ENCODE peak calls at places on chromosomes 2 and 18, in five cellular contexts. Q is HepG2, M is upper lobe of left lung, I is right cardiac atrium, T is HCT116. X is an unnamed sample. For H3K9me3, the result is how much of the 10 kb centered on the place peaks cover.

GRCh38 chr2:168457177-168457905 is 1.3 kb downstream of the CERS6 start:
- ATAC-seq in Q (no peak), M (no peak), I (no peak), T (no peak), X (no peak)

GRCh38 chr2:65292461-65293127 is 65.0 kb downstream of the ACTR2 start:
- ATAC-seq in Q (no peak), M (peak), I (peak), T (no peak), X (no peak)

GRCh38 chr2:181952413-181953226 is 33.0 kb upstream of the PPP1R1C start:
- ATAC-seq in Q (peak), M (no peak), I (no peak), T (no peak), X (no peak)

GRCh38 chr2:180359522-180360282 is 352.6 kb upstream of the CWC22 start:
- ATAC-seq in Q (no peak), M (no peak), I (no peak), T (peak), X (no peak)

GRCh38 chr18:46275370-46275769 is 171.2 kb downstream of the HAUS1 start:
- ATAC-seq in Q (no peak), M (no peak), I (no peak), T (no peak), X (no peak)

GRCh38 chr2:109256111-109256510 is 127.1 kb downstream of the SH3RF3 start:
- ATAC-seq in Q (no peak), M (no peak), I (no peak), T (no peak), X (no peak)

GRCh38 chr2:241514545-241514944 is 6.2 kb upstream of the STK25 start:
- ATAC-seq in Q (peak), M (no peak), I (no peak), T (no peak), X (no peak)

GRCh38 chr2:70596739-70597138 is 43.1 kb upstream of the TGFA start:
- ATAC-seq in Q (no peak), M (no peak), I (peak), T (peak), X (no peak)

GRCh38 chr18:48405108-48405507 is 4.1 kb downstream of the ZBTB7C start:
- ATAC-seq in Q (no peak), M (no peak), I (no peak), T (no peak), X (no peak)

GRCh38 chr2:198499539-198499938 is 695.1 kb downstream of the PLCL1 start:
- ATAC-seq in Q (no peak), M (peak), I (peak), T (no peak), X (no peak)

GRCh38 chr2:206558492-206558891 is 83.8 kb upstream of the FAM237A start:
- ATAC-seq in Q (no peak), M (no peak), I (no peak), T (no peak), X (no peak)

GRCh38 chr2:3142961-3143571 is 234.6 kb downstream of the EIPR1 start:
- ATAC-seq in Q (no peak), M (peak), I (peak), T (no peak), X (no peak)

GRCh38 chr18:50334546-50335152 is 40.2 kb upstream of the SKA1 start:
- ATAC-seq in Q (no peak), M (no peak), I (no peak), T (no peak), X (no peak)

GRCh38 chr2:65153515-65153914 is 23.6 kb upstream of the RAB1A start:
- ATAC-seq in Q (peak), M (no peak), I (no peak), T (no peak), X (no peak)

GRCh38 chr18:30855762-30856161 is 186.8 kb downstream of the DSC3 start:
- ATAC-seq in Q (no peak), M (no peak), I (no peak), T (no peak), X (no peak)

GRCh38 chr2:130918421-130918820 is 81.7 kb downstream of the ARHGEF4 start:
- ATAC-seq in Q (no peak), M (no peak), I (no peak), T (no peak), X (no peak)

GRCh38 chr2:128039535-128039934 is 11.7 kb upstream of the SAP130 start:
- ATAC-seq in Q (peak), M (no peak), I (no peak), T (no peak), X (no peak)

GRCh38 chr2:191065785-191066184 is 51.8 kb upstream of the STAT1 start:
- ATAC-seq in Q (no peak), M (peak), I (no peak), T (no peak), X (peak)

GRCh38 chr2:150977296-150977695 is 284.4 kb downstream of the RBM43 start:
- ATAC-seq in Q (no peak), M (peak), I (no peak), T (no peak), X (no peak)

GRCh38 chr18:68666316-68666715 is 48.6 kb downstream of the TMX3 start:
- ATAC-seq in Q (no peak), M (no peak), I (peak), T (no peak), X (no peak)

GRCh38 chr2:116953-117352 is 70.6 kb upstream of the FAM110C start:
- ATAC-seq in Q (no peak), M (no peak), I (no peak), T (no peak), X (no peak)

GRCh38 chr18:13496691-13497281 is 229.6 kb downstream of the FAM210A start:
- ATAC-seq in Q (no peak), M (no peak), I (no peak), T (no peak), X (no peak)

GRCh38 chr2:9641641-9642040 is 10.8 kb upstream of the YWHAQ start:
- ATAC-seq in Q (no peak), M (no peak), I (no peak), T (no peak), X (no peak)

GRCh38 chr2:8692783-8693768 is 11.2 kb downstream of the ID2 start:
- ATAC-seq in Q (peak), M (peak), I (peak), T (peak), X (peak)

GRCh38 chr2:83536489-83537020 is 922.5 kb downstream of the SUCLG1 start:
- ATAC-seq in Q (no peak), M (no peak), I (no peak), T (no peak), X (no peak)

GRCh38 chr2:55000335-55000734 is 49.9 kb downstream of the RTN4 start:
- ATAC-seq in Q (no peak), M (no peak), I (no peak), T (no peak), X (no peak)

GRCh38 chr2:32496657-32497056 is 131.2 kb upstream of the TTC27 start:
- ATAC-seq in Q (no peak), M (peak), I (no peak), T (no peak), X (no peak)

GRCh38 chr2:64487256-64488049 is 33.5 kb downstream of the LGALSL start:
- ATAC-seq in Q (peak), M (no peak), I (peak), T (peak), X (no peak)

GRCh38 chr2:234293973-234294372 is 202.9 kb downstream of the ARL4C start:
- ATAC-seq in Q (peak), M (no peak), I (no peak), T (peak), X (no peak)

GRCh38 chr2:143254108-143254507 is 124.9 kb downstream of the ARHGAP15 start:
- ATAC-seq in Q (no peak), M (no peak), I (no peak), T (no peak), X (no peak)

GRCh38 chr2:220899492-220899891 is 672.6 kb downstream of the EPHA4 start:
- ATAC-seq in Q (no peak), M (no peak), I (no peak), T (no peak), X (no peak)

GRCh38 chr18:58896268-58896667 is 31.6 kb downstream of the ZNF532 start:
- ATAC-seq in Q (no peak), M (peak), I (no peak), T (no peak), X (no peak)

GRCh38 chr2:72983500-72984039 is 66.3 kb downstream of the EMX1 start:
- ATAC-seq in Q (peak), M (no peak), I (peak), T (no peak), X (no peak)

GRCh38 chr2:105609756-105610397 is 134.8 kb upstream of the NCK2 start:
- ATAC-seq in Q (peak), M (no peak), I (no peak), T (no peak), X (no peak)

GRCh38 chr2:203891474-203891873 is 23.9 kb downstream of the CTLA4 start:
- ATAC-seq in Q (no peak), M (peak), I (peak), T (no peak), X (no peak)

GRCh38 chr2:71634571-71634970 is 181.2 kb downstream of the DYSF start:
- ATAC-seq in Q (no peak), M (no peak), I (no peak), T (no peak), X (no peak)

GRCh38 chr2:85342156-85342555 is 12.2 kb downstream of the RETSAT start:
- ATAC-seq in Q (no peak), M (no peak), I (no peak), T (peak), X (no peak)

GRCh38 chr2:229443141-229443540 is 172.1 kb upstream of the PID1 start:
- ATAC-seq in Q (no peak), M (no peak), I (no peak), T (no peak), X (no peak)

DNA sequence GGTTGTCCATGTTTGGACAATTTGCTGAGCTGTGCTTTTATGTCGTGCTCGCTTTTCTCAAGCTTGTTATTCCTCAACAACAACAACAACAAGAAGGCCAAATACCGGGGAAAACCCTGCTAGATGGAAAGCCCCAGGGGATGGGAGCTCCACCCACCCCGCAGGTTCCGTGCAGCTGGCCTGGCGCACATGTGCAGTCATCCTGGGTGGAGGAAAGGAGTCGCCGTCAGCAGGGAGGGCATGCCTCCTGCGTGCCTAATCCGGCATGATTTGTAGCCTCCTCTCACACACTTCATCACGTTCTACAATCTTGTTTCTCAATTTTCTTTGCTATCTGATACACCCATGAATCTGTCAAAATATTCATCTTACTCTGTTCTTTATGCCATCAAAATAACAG is 87.4 kb upstream of the SALL3 start:
- ATAC-seq in Q (no peak), M (no peak), I (no peak), T (no peak), X (no peak)
- H3K9me3 ChIP-seq in Q (under half), M (under half), I (under half), T (under half), X (under half)

GRCh38 chr2:79940366-79940765 is 364.2 kb downstream of the LRRTM1 start:
- ATAC-seq in Q (no peak), M (no peak), I (no peak), T (no peak), X (no peak)
- H3K9me3 ChIP-seq in Q (under half), M (under half), I (under half), T (under half), X (under half)

DNA sequence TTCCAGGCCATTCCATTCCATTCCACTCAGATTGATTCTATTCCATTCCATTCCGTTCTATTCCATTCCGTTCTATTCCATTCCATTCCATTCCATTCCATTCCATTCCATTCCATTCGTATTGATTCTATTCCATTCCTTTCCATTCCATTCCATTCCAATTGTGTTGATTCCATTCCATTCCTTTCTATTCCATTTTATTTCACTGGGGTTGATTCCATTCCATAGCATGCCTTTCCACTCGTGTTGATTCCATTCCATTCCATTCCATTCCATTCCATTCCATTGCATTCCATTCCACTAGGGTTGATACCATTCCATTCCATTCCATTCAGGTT is 1142.3 kb downstream of the RPIA start:
- ATAC-seq in Q (no peak), M (no peak), I (no peak), T (no peak), X (no peak)
- H3K9me3 ChIP-seq in Q (under half), M (under half), I (under half), T (under half), X (under half)

GRCh38 chr2:132469095-132469494 is 52.5 kb downstream of the GPR39 start:
- ATAC-seq in Q (no peak), M (no peak), I (no peak), T (no peak), X (no peak)
- H3K9me3 ChIP-seq in Q (half or more), M (under half), I (under half), T (under half), X (under half)

DNA sequence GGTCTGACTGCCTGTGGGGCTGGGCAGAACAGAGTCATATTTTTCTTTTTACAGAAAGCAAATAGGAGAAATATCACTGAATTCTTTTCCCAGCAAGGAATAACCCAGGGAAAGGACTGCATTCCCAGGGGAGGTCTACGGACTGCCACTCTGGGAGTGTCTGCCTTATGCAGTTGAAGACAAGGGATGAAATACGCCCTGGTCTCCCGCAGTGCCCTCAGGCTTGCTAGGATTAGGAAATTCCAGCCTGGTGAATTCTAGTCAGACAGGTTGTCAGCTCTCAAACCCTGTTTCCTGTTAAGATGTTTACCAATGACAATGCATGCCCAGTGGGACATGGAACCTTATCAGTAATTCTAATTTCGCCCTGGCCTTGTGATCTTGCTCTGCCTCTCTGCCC is 30.3 kb upstream of the PDK1 start:
- ATAC-seq in Q (no peak), M (no peak), I (no peak), T (no peak), X (no peak)
- H3K9me3 ChIP-seq in Q (under half), M (under half), I (under half), T (under half), X (under half)

DNA sequence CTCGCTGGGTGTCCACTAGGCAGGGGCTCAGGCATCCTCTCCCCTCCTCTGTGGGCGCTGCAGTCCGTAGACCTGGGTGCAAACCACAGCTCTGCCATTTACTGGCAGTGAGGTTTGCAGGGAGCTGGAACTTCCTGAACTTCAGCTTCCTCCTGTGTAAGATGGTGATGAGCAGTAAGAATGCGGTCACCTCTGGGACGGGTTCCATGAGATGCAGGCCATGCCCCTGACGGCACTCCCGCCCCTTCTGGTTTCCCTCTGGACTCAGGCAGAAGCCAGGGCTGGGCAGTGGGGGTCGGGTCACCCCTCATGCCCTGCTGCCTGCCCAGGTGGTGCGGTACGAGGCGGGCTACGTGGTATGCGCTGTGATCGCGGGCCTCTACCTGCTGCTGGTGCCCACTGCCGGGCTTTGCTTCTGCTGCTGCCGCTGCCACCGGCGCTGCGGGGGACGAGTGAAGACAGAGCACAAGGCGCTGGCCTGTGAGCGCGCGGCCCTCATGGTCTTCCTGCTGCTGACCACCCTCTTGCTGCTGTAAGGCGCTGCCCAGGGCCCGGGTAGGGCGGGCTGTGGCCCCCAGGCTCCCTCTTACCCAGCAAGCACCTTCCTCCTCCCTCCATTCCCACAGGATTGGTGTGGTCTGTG is 1.5 kb downstream of the PROM2 start:
- ATAC-seq in Q (no peak), M (no peak), I (no peak), T (no peak), X (no peak)
- H3K9me3 ChIP-seq in Q (under half), M (under half), I (under half), T (under half), X (under half)

GRCh38 chr2:240269380-240269779 is 128.9 kb upstream of the OTOS start:
- ATAC-seq in Q (no peak), M (no peak), I (no peak), T (no peak), X (no peak)
- H3K9me3 ChIP-seq in Q (under half), M (under half), I (under half), T (under half), X (under half)